ENCODE peak calls at places on chromosomes 5 and 9, in four cellular contexts. L is NCI-H187; K is activated T-helper 9 cell treated with anti-CD3 and anti-CD28 coated beads, Interleukin-2, amount 50 U/mL, for 16 hours; Z is cerebellar cortex. T is an unnamed sample.

GRCh38 chr9:79577969-79578723 is 6.4 kb downstream of the TLE4 start:
- DNase-seq in Z (no peak), K (no peak), L (no peak), T (no peak)

GRCh38 chr9:4489919-4490704 is at the start of gene SLC1A1:
- DNase-seq in L (no peak), Z (peak; percentile 70), K (peak; percentile 1), T (peak; percentile 24)

GRCh38 chr9:99142275-99142674 is 37.4 kb downstream of the TGFBR1 start:
- DNase-seq in L (no peak), Z (no peak), K (no peak), T (no peak)

GRCh38 chr9:125521462-125522327 is 185.3 kb downstream of the MAPKAP1 start:
- DNase-seq in L (no peak), Z (no peak), K (no peak), T (no peak)

GRCh38 chr9:108710424-108710823 is 145.4 kb downstream of the ACTL7B start:
- DNase-seq in L (no peak), Z (no peak), K (no peak), T (no peak)

GRCh38 chr5:137635521-137635921 is 100.4 kb downstream of the KLHL3 start:
- DNase-seq in L (no peak), K (no peak), Z (no peak), T (no peak)

GRCh38 chr5:67983251-67983941 is 232.2 kb upstream of the PIK3R1 start:
- DNase-seq in L (no peak), Z (no peak), K (no peak), T (no peak)

GRCh38 chr5:88886252-88886651 is 3.3 kb upstream of the MEF2C start:
- DNase-seq in K (no peak), L (no peak), Z (no peak), T (no peak)

GRCh38 chr9:33466565-33467495 is 6.9 kb downstream of the NOL6 start:
- DNase-seq in Z (peak; percentile 54), K (peak; percentile 58), L (no peak), T (peak; percentile 61)

GRCh38 chr5:116388564-116389258 is 185.9 kb downstream of the SEMA6A start:
- DNase-seq in K (no peak), Z (no peak), L (no peak), T (no peak)

GRCh38 chr5:3615829-3616228 is 20.2 kb downstream of the IRX1 start:
- DNase-seq in K (no peak), L (no peak), Z (no peak), T (no peak)

GRCh38 chr9:124514125-124514524 is 6.9 kb upstream of the NR5A1 start:
- DNase-seq in L (no peak), Z (no peak), K (no peak), T (no peak)

GRCh38 chr5:102809033-102809432 is 53.9 kb downstream of the PAM start:
- DNase-seq in Z (no peak), K (no peak), L (no peak), T (no peak)

GRCh38 chr9:89036383-89036782 is 45.1 kb downstream of the S1PR3 start:
- DNase-seq in Z (no peak), L (no peak), K (no peak), T (no peak)

GRCh38 chr5:115423541-115423940 is 121.0 kb downstream of the FEM1C start:
- DNase-seq in K (no peak), Z (peak; percentile 96), L (no peak), T (no peak)

GRCh38 chr5:81852277-81853004 is 101.5 kb upstream of the SSBP2 start:
- DNase-seq in K (no peak), Z (peak; percentile 62), L (peak; percentile 65), T (peak; percentile 26)

GRCh38 chr9:4117835-4118610 is 181.8 kb downstream of the GLIS3 start:
- DNase-seq in Z (no peak), L (no peak), K (peak; percentile 25), T (peak; percentile 42)

GRCh38 chr9:12703996-12704395 is 10.8 kb downstream of the TYRP1 start:
- DNase-seq in Z (no peak), K (no peak), L (no peak), T (no peak)

GRCh38 chr5:154714271-154714986 is 40.7 kb upstream of the LARP1 start:
- DNase-seq in L (no peak), K (no peak), Z (no peak), T (no peak)

GRCh38 chr9:27470291-27470805 is 53.7 kb upstream of the IFNK start:
- DNase-seq in K (no peak), Z (no peak), L (no peak), T (no peak)

GRCh38 chr9:126532019-126532462 is 81.7 kb upstream of the LMX1B start:
- DNase-seq in Z (peak; percentile 69), K (no peak), L (no peak), T (no peak)

GRCh38 chr5:28807230-28807629 is 1768.8 kb upstream of the CDH9 start:
- DNase-seq in Z (no peak), L (no peak), K (no peak), T (no peak)

GRCh38 chr9:114677418-114677817 is 4.6 kb downstream of the TEX48 start:
- DNase-seq in L (peak; percentile 25), Z (no peak), K (no peak), T (no peak)

GRCh38 chr5:168879929-168880328 is 300.8 kb upstream of the PANK3 start:
- DNase-seq in Z (no peak), K (no peak), L (no peak), T (no peak)

GRCh38 chr5:167950126-167950721 is 341.2 kb upstream of the WWC1 start:
- DNase-seq in Z (no peak), L (no peak), K (no peak), T (no peak)

GRCh38 chr5:126003309-126003708 is 419.9 kb upstream of the GRAMD2B start:
- DNase-seq in K (no peak), L (no peak), Z (peak; percentile 32), T (no peak)

GRCh38 chr9:124345063-124345462 is 70.2 kb downstream of the PSMB7 start:
- DNase-seq in Z (no peak), L (no peak), K (no peak), T (no peak)

GRCh38 chr5:160036243-160036642 is 27.3 kb downstream of the TTC1 start:
- DNase-seq in Z (peak; percentile 97), L (no peak), K (no peak), T (no peak)

GRCh38 chr5:72114629-72115028 is 7.4 kb downstream of the MAP1B start:
- DNase-seq in Z (no peak), K (no peak), L (no peak), T (no peak)

GRCh38 chr5:14039063-14039462 is 94.6 kb upstream of the DNAH5 start:
- DNase-seq in K (no peak), Z (no peak), L (no peak), T (no peak)

GRCh38 chr9:24841993-24842392 is 296.3 kb upstream of the IZUMO3 start:
- DNase-seq in Z (no peak), K (no peak), L (no peak), T (no peak)

GRCh38 chr5:87787640-87788039 is 374.9 kb upstream of the CCNH start:
- DNase-seq in Z (no peak), K (no peak), L (no peak), T (no peak)

GRCh38 chr9:137459601-137460362 is 648 bp upstream of the NSMF start:
- DNase-seq in K (no peak), L (no peak), Z (no peak), T (peak; percentile 17)

GRCh38 chr9:25964239-25964638 is 286.0 kb upstream of the TUSC1 start:
- DNase-seq in Z (peak; percentile 33), L (no peak), K (no peak), T (no peak)

GRCh38 chr5:67799732-67800234 is 415.8 kb upstream of the PIK3R1 start:
- DNase-seq in K (no peak), L (no peak), Z (no peak), T (no peak)

GRCh38 chr9:136283291-136284235 is 20.3 kb downstream of the CCDC187 start:
- DNase-seq in Z (peak; percentile 90), K (peak; percentile 55), L (peak; percentile 36), T (peak; percentile 79)

GRCh38 chr9:104748359-104749031 is 1.0 kb downstream of the NIPSNAP3A start:
- DNase-seq in K (no peak), L (no peak), Z (peak; percentile 24), T (no peak)

GRCh38 chr9:22483528-22484060 is 37.0 kb downstream of the DMRTA1 start:
- DNase-seq in K (no peak), Z (no peak), L (no peak), T (no peak)

GRCh38 chr9:5873439-5873838 is 17.2 kb upstream of the MLANA start:
- DNase-seq in K (no peak), Z (no peak), L (no peak), T (no peak)